ENCODE peak calls at places on chromosome 9, in eight cellular contexts. Y, D, M, U, T, S, C and X are unnamed samples.

GRCh38 chr9:12185856-12186255 is 507.3 kb upstream of the TYRP1 start:
- DNase-seq in C (no peak), Y (no peak), M (no peak), D (no peak), U (no peak), S (no peak), T (no peak), X (no peak)

GRCh38 chr9:111107141-111107540 is 68.9 kb upstream of the LPAR1 start:
- DNase-seq in U (no peak), M (no peak), D (no peak), S (no peak), Y (no peak), C (no peak), T (no peak), X (no peak)

GRCh38 chr9:120902824-120903608 is 23.6 kb downstream of the TRAF1 start:
- DNase-seq in T (no peak), M (no peak), U (no peak), D (no peak), S (no peak), C (no peak), Y (no peak), X (no peak)

GRCh38 chr9:93576296-93577044 is at the start of gene PHF2:
- DNase-seq in D (peak), C (no peak), T (no peak), S (peak), Y (no peak), U (no peak), M (no peak), X (no peak)

GRCh38 chr9:113612828-113613227 is 149.3 kb downstream of the RGS3 start:
- DNase-seq in T (no peak), S (no peak), D (no peak), M (no peak), C (no peak), U (no peak), Y (no peak), X (no peak)

GRCh38 chr9:14277202-14277601 is 36.7 kb downstream of the NFIB start:
- DNase-seq in T (peak), S (peak), C (peak), U (no peak), Y (no peak), D (peak), M (no peak), X (no peak)

GRCh38 chr9:115939065-115939765 is 214.4 kb upstream of the PAPPA start:
- DNase-seq in C (peak), Y (no peak), U (no peak), D (peak), T (peak), M (no peak), S (no peak), X (no peak)

GRCh38 chr9:33138768-33139167 is 28.4 kb downstream of the B4GALT1 start:
- DNase-seq in U (no peak), Y (no peak), T (no peak), D (no peak), M (no peak), S (no peak), C (no peak), X (no peak)

GRCh38 chr9:117454711-117455110 is 39.9 kb upstream of the ASTN2 start:
- DNase-seq in T (no peak), M (no peak), D (no peak), Y (no peak), U (no peak), C (no peak), S (no peak), X (no peak)

GRCh38 chr9:6640268-6641072 is 5.1 kb downstream of the GLDC start:
- DNase-seq in S (no peak), Y (no peak), T (no peak), M (no peak), C (no peak), D (no peak), U (no peak), X (no peak)

GRCh38 chr9:72636621-72637020 is 115.2 kb downstream of the TMC1 start:
- DNase-seq in U (no peak), D (no peak), C (no peak), T (no peak), Y (no peak), S (no peak), M (no peak), X (no peak)

GRCh38 chr9:91195372-91196012 is 166.2 kb downstream of the AUH start:
- DNase-seq in Y (no peak), S (no peak), C (no peak), M (no peak), T (no peak), D (no peak), U (no peak), X (no peak)

GRCh38 chr9:94798201-94798600 is 71.7 kb downstream of the AOPEP start:
- DNase-seq in Y (no peak), U (no peak), S (no peak), T (no peak), D (no peak), M (no peak), C (no peak), X (no peak)

GRCh38 chr9:85729882-85730281 is 11.9 kb downstream of the AGTPBP1 start:
- DNase-seq in Y (no peak), M (no peak), U (no peak), T (no peak), C (no peak), D (peak), S (no peak), X (no peak)

GRCh38 chr9:13974891-13975290 is 339.1 kb downstream of the NFIB start:
- DNase-seq in T (no peak), S (no peak), U (no peak), M (no peak), D (no peak), Y (no peak), C (no peak), X (no peak)

GRCh38 chr9:111559000-111559610 is 34.1 kb downstream of the ZNF483 start:
- DNase-seq in C (peak), Y (no peak), D (peak), T (peak), U (no peak), S (no peak), M (no peak), X (peak)

GRCh38 chr9:119961774-119962408 is 592.7 kb upstream of the BRINP1 start:
- DNase-seq in M (no peak), Y (no peak), T (peak), U (peak), S (peak), D (peak), C (peak), X (no peak)

GRCh38 chr9:33739407-33739806 is 56.0 kb upstream of the PRSS3 start:
- DNase-seq in Y (no peak), M (no peak), S (no peak), C (no peak), U (no peak), D (no peak), T (no peak), X (no peak)

GRCh38 chr9:6525326-6526040 is 112.5 kb downstream of the UHRF2 start:
- DNase-seq in D (no peak), S (no peak), U (no peak), T (no peak), Y (no peak), C (no peak), M (no peak), X (no peak)

GRCh38 chr9:10268500-10269485 is 344.0 kb downstream of the PTPRD start:
- DNase-seq in D (peak), Y (no peak), C (peak), U (peak), S (peak), T (no peak), M (no peak), X (no peak)

GRCh38 chr9:133635098-133635497 is 1.1 kb upstream of the DBH start:
- DNase-seq in Y (no peak), C (no peak), S (no peak), M (no peak), D (no peak), U (no peak), T (no peak), X (no peak)

GRCh38 chr9:8648271-8648670 is 848.7 kb upstream of the DMAC1 start:
- DNase-seq in M (no peak), U (no peak), Y (no peak), C (no peak), T (no peak), D (peak), S (no peak), X (no peak)

GRCh38 chr9:80028501-80028900 is 456.7 kb downstream of the TLE4 start:
- DNase-seq in T (peak), C (no peak), M (no peak), S (no peak), D (no peak), Y (no peak), U (no peak), X (peak)

GRCh38 chr9:87088621-87089020 is 141.3 kb upstream of the GAS1 start:
- DNase-seq in U (no peak), T (no peak), D (no peak), S (no peak), Y (no peak), C (no peak), M (no peak), X (no peak)

GRCh38 chr9:135565141-135565628 is 3.6 kb downstream of the PAEP start:
- DNase-seq in S (no peak), Y (no peak), D (no peak), T (no peak), C (no peak), M (no peak), U (no peak), X (no peak)

GRCh38 chr9:117063721-117064471 is 351.0 kb downstream of the ASTN2 start:
- DNase-seq in S (no peak), U (no peak), D (no peak), T (no peak), M (no peak), Y (no peak), C (no peak), X (no peak)

GRCh38 chr9:72554221-72554641 is 32.8 kb downstream of the TMC1 start:
- DNase-seq in T (peak), D (peak), M (no peak), S (no peak), Y (no peak), C (peak), U (no peak), X (peak)

GRCh38 chr9:102995033-102995432 is at the start of gene CYLC2:
- DNase-seq in S (no peak), D (no peak), Y (no peak), T (no peak), U (no peak), M (no peak), C (no peak), X (no peak)

GRCh38 chr9:116051528-116051927 is 102.1 kb upstream of the PAPPA start:
- DNase-seq in T (no peak), U (no peak), D (no peak), S (no peak), C (no peak), Y (no peak), M (no peak), X (no peak)

GRCh38 chr9:74724317-74724716 is 163.4 kb downstream of the TRPM6 start:
- DNase-seq in C (no peak), D (no peak), U (no peak), M (no peak), T (no peak), Y (no peak), S (no peak), X (no peak)

GRCh38 chr9:98880311-98881015 is 63.2 kb upstream of the COL15A1 start:
- DNase-seq in C (no peak), D (no peak), Y (no peak), U (no peak), S (peak), T (no peak), M (no peak), X (no peak)

GRCh38 chr9:3699868-3700267 is 174.1 kb upstream of the RFX3 start:
- DNase-seq in U (no peak), C (no peak), Y (no peak), M (no peak), S (no peak), T (no peak), D (no peak), X (no peak)